ENCODE peak calls at places on chromosomes 13 and 19, in nine cellular contexts. S is SJCRH30, N is IMR-90, F is thoracic aorta, X is cardiac muscle cell, E is left ventricle myocardium inferior, Q is ovary, M is right lobe of liver, W is heart left ventricle. Z is an unnamed sample. For H3K4me1 and H3K27me3, the result is how much of the 10 kb centered on the place peaks cover.

GRCh38 chr13:44507639-44508038 is 68.5 kb downstream of the TSC22D1 start:
- DNase-seq in F (no peak), E (no peak), Q (no peak), S (no peak), X (no peak), W (no peak), M (no peak), N (no peak), Z (no peak)

GRCh38 chr13:30982506-30982905 is 50.0 kb downstream of the TEX26 start:
- DNase-seq in F (no peak), N (no peak), X (no peak), E (no peak), M (no peak), Q (no peak), S (no peak), W (no peak), Z (no peak)

GRCh38 chr19:46916971-46917370 is 56.2 kb downstream of the ARHGAP35 start:
- DNase-seq in N (no peak), E (no peak), W (no peak), Q (no peak), M (no peak), X (no peak), F (no peak), S (no peak), Z (no peak)

GRCh38 chr13:44908712-44909111 is 80.6 kb downstream of the NUFIP1 start:
- DNase-seq in F (no peak), Q (no peak), E (no peak), N (no peak), W (no peak), X (no peak), M (no peak), S (no peak), Z (no peak)

GRCh38 chr19:55251296-55252081 is 7.3 kb downstream of the PPP6R1 start:
- DNase-seq in W (no peak), X (peak), Q (no peak), M (no peak), F (no peak), E (no peak), S (no peak), N (peak), Z (no peak)

GRCh38 chr13:108155185-108156106 is 59.9 kb downstream of the LIG4 start:
- DNase-seq in E (peak), F (no peak), N (peak), Q (peak), M (peak), S (peak), X (peak), W (peak), Z (peak)

GRCh38 chr19:45781282-45782161 is 768 bp downstream of the DMPK start:
- DNase-seq in X (no peak), Q (peak), S (peak), E (no peak), F (no peak), N (no peak), W (peak), M (no peak), Z (peak)

GRCh38 chr19:8004723-8005513 is 523 bp downstream of the ELAVL1 start:
- DNase-seq in W (no peak), M (no peak), N (peak), E (no peak), S (peak), F (no peak), X (peak), Q (no peak), Z (no peak)

GRCh38 chr19:27901078-27901477 is 1311.9 kb downstream of the UQCRFS1 start:
- DNase-seq in M (no peak), Q (no peak), X (no peak), F (no peak), W (no peak), E (no peak), S (no peak), N (no peak), Z (no peak)

GRCh38 chr19:1169921-1170885 is 3.9 kb downstream of the SBNO2 start:
- DNase-seq in W (peak), X (peak), F (no peak), E (no peak), Q (peak), N (peak), S (no peak), M (peak), Z (peak)

GRCh38 chr19:17795495-17795856 is 538 bp downstream of the B3GNT3 start:
- DNase-seq in M (no peak), F (no peak), Q (no peak), W (no peak), S (no peak), E (no peak), N (no peak), X (no peak), Z (no peak)

GRCh38 chr19:17796838-17797168 is 1.9 kb downstream of the B3GNT3 start:
- DNase-seq in S (no peak), E (no peak), M (no peak), W (no peak), Q (no peak), F (no peak), N (no peak), X (no peak), Z (no peak)

GRCh38 chr19:17794731-17795494 is at the start of gene B3GNT3:
- DNase-seq in M (peak), E (peak), N (no peak), S (no peak), Q (no peak), W (no peak), F (no peak), X (peak), Z (peak)

GRCh38 chr19:17796013-17796837 is 1.3 kb downstream of the B3GNT3 start:
- DNase-seq in W (no peak), Q (no peak), S (no peak), F (no peak), X (no peak), N (no peak), M (peak), E (no peak), Z (no peak)

GRCh38 chr19:17794412-17794730 is 567 bp upstream of the B3GNT3 start:
- DNase-seq in Q (no peak), E (no peak), S (no peak), W (no peak), N (no peak), X (no peak), M (no peak), F (no peak), Z (no peak)
- H3K4me3 ChIP-seq in Q (no peak), E (no peak), S (no peak), W (no peak), N (no peak), X (no peak), M (no peak), F (peak), Z (no peak)

DNA sequence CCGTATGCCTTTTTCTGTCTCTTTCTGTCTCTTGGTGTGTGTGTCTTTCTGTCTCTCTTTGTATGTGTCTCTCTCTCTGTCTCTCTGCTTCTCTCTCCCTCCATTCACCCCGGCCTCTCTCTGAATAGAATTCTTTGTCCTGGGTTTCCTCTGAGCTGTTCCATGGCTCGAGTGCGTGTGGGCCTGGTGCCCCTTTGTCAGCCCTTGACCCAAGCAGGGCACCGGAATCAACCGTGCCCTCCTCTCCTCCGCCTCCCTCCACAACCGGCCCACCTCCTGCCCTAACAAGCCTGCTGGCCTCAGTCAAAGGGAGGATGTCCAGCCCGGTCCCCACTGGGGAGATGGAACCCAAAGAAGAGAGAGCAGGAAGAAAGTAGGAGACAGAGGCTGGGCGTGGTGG is 3.2 kb downstream of the AXL start:
- DNase-seq in Q (no peak), N (no peak), W (no peak), S (no peak), E (no peak), F (no peak), M (no peak), X (no peak), Z (no peak)
- H3K4me1 ChIP-seq in Q (under half), N (under half), W (under half), S (under half), E (under half), F (under half), M (under half), X (under half), Z (under half)

GRCh38 chr13:111526922-111527321 is 206.5 kb downstream of the TEX29 start:
- DNase-seq in F (no peak), S (no peak), E (no peak), M (no peak), N (no peak), Q (no peak), W (no peak), X (no peak), Z (no peak)
- H3K27me3 ChIP-seq in F (under half), S (under half), E (half or more), M (under half), N (under half), Q (under half), W (under half), X (under half), Z (under half)

GRCh38 chr13:27533155-27533643 is 82.8 kb upstream of the MTIF3 start:
- DNase-seq in S (peak), N (peak), X (peak), F (no peak), Q (peak), E (peak), M (peak), W (peak), Z (peak)
- H3K4me3 ChIP-seq in S (no peak), N (no peak), X (no peak), F (no peak), Q (no peak), E (peak), M (no peak), W (peak), Z (peak)

GRCh38 chr13:72931311-72931710 is 127.5 kb upstream of the KLF5 start:
- DNase-seq in Q (no peak), N (no peak), E (no peak), W (no peak), S (no peak), M (no peak), F (no peak), X (no peak), Z (no peak)
- H3K4me1 ChIP-seq in Q (under half), N (under half), E (under half), W (under half), S (under half), M (under half), F (under half), X (under half), Z (under half)

GRCh38 chr19:34084396-34085145 is 87.7 kb upstream of the LSM14A start:
- DNase-seq in S (no peak), N (no peak), M (no peak), Q (no peak), X (no peak), W (no peak), F (no peak), E (no peak), Z (no peak)

GRCh38 chr19:34085336-34085735 is 87.0 kb upstream of the LSM14A start:
- DNase-seq in N (no peak), W (no peak), Q (no peak), E (no peak), M (no peak), X (no peak), F (no peak), S (no peak), Z (no peak)

GRCh38 chr19:34082289-34083077 is 89.8 kb upstream of the LSM14A start:
- DNase-seq in W (no peak), M (no peak), S (no peak), Q (peak), X (no peak), F (no peak), E (no peak), N (no peak), Z (no peak)

GRCh38 chr19:34089566-34089965 is 82.7 kb upstream of the LSM14A start:
- DNase-seq in S (no peak), N (no peak), M (no peak), Q (no peak), F (no peak), E (no peak), W (no peak), X (no peak), Z (no peak)

DNA sequence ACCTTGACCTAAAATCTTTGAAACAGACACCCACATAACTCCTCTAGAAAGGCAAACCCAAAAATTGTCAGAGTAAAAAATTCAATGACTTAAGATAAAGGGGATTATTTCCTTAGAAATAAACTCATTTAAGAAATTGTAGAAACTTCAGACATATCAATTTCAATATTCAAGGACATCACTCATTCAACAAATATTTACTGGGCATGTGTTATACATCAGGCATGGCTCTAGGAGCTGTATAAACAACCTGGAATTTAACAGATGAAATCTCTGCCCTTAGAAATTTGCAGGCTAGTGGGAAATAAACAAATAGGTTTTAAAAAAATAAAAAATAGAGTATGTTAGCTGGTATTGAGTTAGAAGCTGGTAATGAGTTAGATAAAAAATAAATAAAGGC is 84.0 kb upstream of the LSM14A start:
- DNase-seq in N (no peak), Q (no peak), M (no peak), W (no peak), X (no peak), E (no peak), S (no peak), F (no peak), Z (no peak)
- H3K27me3 ChIP-seq in N (under half), Q (under half), M (under half), W (under half), X (under half), E (half or more), S (under half), F (under half), Z (under half)

GRCh38 chr19:15107056-15108010 is at the start of gene SYDE1:
- DNase-seq in M (no peak), W (peak), N (peak), Q (peak), X (peak), F (no peak), E (peak), S (peak), Z (no peak)
- H3K4me3 ChIP-seq in M (peak), W (peak), N (peak), Q (peak), X (peak), F (peak), E (peak), S (peak), Z (peak)

Z was measured in BE2C.